ENCODE peak calls at places on chromosomes 16 and 17, in ten cellular contexts. H is left ventricle myocardium inferior; Z is OCI-LY7; D is effector memory CD4-positive, alpha-beta T cell; U is lower lobe of right lung; B is body of pancreas; Y is thoracic aorta; V is spleen; T is cardiac muscle cell; R is CD8-positive, alpha-beta T cell. P is an unnamed sample. For H3K4me1, the result is how much of the 10 kb centered on the place peaks cover.

GRCh38 chr17:28599311-28600184 is 723 bp upstream of the SPAG5 start:
- DNase-seq in H (peak), R (peak), U (peak), T (no peak), B (peak), Z (peak), V (peak), Y (peak), D (peak), P (peak)

GRCh38 chr16:3950343-3951193 is 70.1 kb upstream of the CREBBP start:
- DNase-seq in H (peak), D (no peak), U (peak), V (no peak), B (peak), R (no peak), Y (peak), T (no peak), Z (no peak), P (peak)

GRCh38 chr17:39665642-39666221 is 583 bp downstream of the TCAP start:
- DNase-seq in R (no peak), U (no peak), V (peak), Z (no peak), D (no peak), H (no peak), T (no peak), Y (no peak), B (no peak), P (no peak)

GRCh38 chr17:82088838-82089722 is 9.0 kb downstream of the FASN start:
- DNase-seq in V (no peak), B (no peak), T (no peak), Z (no peak), R (no peak), Y (no peak), H (peak), D (no peak), U (no peak), P (no peak)

GRCh38 chr16:89556750-89557149 is 3.7 kb upstream of the RPL13 start:
- DNase-seq in R (no peak), T (no peak), Y (no peak), U (no peak), Z (no peak), H (no peak), B (no peak), D (no peak), V (no peak), P (no peak)

GRCh38 chr16:424623-425081 is 797 bp upstream of the RAB11FIP3 start:
- DNase-seq in R (no peak), V (no peak), D (no peak), Z (no peak), H (peak), Y (no peak), B (peak), U (peak), T (no peak), P (no peak)

GRCh38 chr17:21300601-21301571 is 16.4 kb downstream of the MAP2K3 start:
- DNase-seq in T (no peak), R (no peak), V (no peak), U (peak), H (no peak), Y (no peak), D (no peak), Z (no peak), B (no peak), P (no peak)

GRCh38 chr17:32590974-32591373 is 104.2 kb downstream of the CDK5R1 start:
- DNase-seq in V (no peak), T (no peak), U (no peak), Z (no peak), D (no peak), B (no peak), R (no peak), Y (no peak), H (no peak), P (no peak)

GRCh38 chr17:75048396-75048933 is 1.4 kb downstream of the KCTD2 start:
- DNase-seq in R (no peak), V (no peak), Y (peak), B (peak), H (no peak), U (no peak), T (no peak), D (no peak), Z (no peak), P (no peak)

GRCh38 chr16:50390914-50391700 is 22.3 kb upstream of the BRD7 start:
- DNase-seq in Y (no peak), D (no peak), V (no peak), H (no peak), Z (no peak), B (no peak), T (peak), U (no peak), R (no peak), P (no peak)

GRCh38 chr16:57601801-57602478 is 26.5 kb upstream of the ADGRG1 start:
- DNase-seq in Y (no peak), B (no peak), R (no peak), T (no peak), D (no peak), Z (no peak), V (no peak), U (no peak), H (no peak), P (no peak)
- H3K4me1 ChIP-seq in Y (under half), B (half or more), R (under half), T (under half), D (under half), Z (under half), V (under half), U (under half), H (under half), P (under half)

DNA sequence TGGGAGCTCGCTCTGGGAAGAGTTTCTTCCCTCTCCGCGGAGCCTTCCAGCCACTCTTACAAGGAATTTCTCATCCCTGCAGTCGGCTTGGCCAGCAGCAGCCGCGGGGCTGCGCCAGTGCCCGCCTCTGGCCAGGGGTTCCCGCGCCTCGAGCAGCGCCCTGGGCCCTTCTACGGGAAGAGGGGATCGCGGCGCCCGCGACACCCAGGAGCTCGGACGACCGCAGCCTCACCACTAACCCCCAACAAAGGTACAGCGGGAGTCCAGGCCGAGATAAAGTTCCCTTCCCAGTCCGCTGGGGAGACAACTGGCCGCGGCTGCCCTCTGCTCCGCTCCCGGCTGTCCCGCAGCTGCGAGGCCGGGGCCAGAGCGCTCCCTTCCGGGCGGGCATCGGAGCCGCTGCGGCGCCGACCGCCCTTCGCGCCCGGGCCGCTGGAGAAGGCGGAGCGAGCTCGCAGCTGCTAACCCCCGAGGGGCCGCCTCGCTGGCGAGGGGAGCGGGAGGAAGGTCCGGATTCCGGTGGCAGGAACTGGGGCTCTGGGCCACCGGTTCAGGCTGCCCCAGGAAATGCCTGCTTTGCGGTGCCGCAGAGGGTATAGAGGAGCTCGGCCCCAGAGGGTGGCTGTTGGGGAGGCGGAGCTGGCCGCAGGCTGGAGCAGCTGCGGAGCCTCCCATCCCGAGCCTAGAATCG is 3.6 kb upstream of the HS3ST3B1 start:
- DNase-seq in V (peak), Y (no peak), H (peak), U (peak), Z (no peak), D (peak), R (no peak), T (peak), B (peak), P (peak)
- H3K4me1 ChIP-seq in V (half or more), Y (under half), H (half or more), U (under half), Z (under half), D (under half), R (under half), T (under half), B (half or more), P (under half)

GRCh38 chr16:10743227-10743609 is 424 bp upstream of the NUBP1 start:
- DNase-seq in V (no peak), H (no peak), R (no peak), U (no peak), Z (no peak), D (no peak), T (no peak), B (no peak), Y (no peak), P (no peak)

GRCh38 chr16:10738231-10739077 is 5.2 kb upstream of the NUBP1 start:
- DNase-seq in Z (peak), U (peak), B (peak), V (peak), R (no peak), H (peak), Y (peak), D (peak), T (no peak), P (peak)

GRCh38 chr16:10741844-10742243 is 1.8 kb upstream of the NUBP1 start:
- DNase-seq in B (peak), T (no peak), D (no peak), U (no peak), R (no peak), V (no peak), Y (no peak), Z (no peak), H (peak), P (no peak)

GRCh38 chr16:10740845-10741208 is 2.8 kb upstream of the NUBP1 start:
- DNase-seq in T (no peak), Z (no peak), R (no peak), U (no peak), B (no peak), Y (no peak), V (no peak), H (no peak), D (no peak), P (no peak)

GRCh38 chr16:10740000-10740844 is 3.4 kb upstream of the NUBP1 start:
- DNase-seq in T (no peak), Z (no peak), B (peak), D (no peak), R (no peak), V (no peak), U (no peak), Y (no peak), H (no peak), P (no peak)
- H3K4me1 ChIP-seq in T (under half), Z (half or more), B (half or more), D (under half), R (under half), V (under half), U (under half), Y (under half), H (under half), P (under half)

DNA sequence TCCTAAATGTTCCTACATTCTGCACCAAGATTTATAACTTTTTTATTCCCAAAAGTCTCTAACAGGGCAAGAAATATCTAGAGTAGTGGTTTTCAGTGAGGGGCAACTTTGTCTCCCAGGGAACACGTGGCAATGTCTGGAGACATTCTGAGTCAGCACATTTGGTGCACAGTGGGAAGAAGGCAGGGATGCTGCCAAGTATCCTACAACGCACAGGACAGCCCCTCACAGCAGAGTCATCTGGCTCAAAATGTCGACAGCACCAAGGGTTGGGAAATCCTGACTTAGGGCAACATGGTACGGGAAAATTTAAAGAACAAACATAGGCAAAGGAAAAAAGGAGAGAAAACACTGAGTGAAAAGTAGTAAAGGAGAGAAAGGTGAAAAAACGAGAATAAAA is 61.8 kb downstream of the SMG6 start:
- DNase-seq in H (no peak), R (no peak), U (no peak), Y (no peak), D (no peak), V (no peak), Z (no peak), T (no peak), B (no peak), P (no peak)
- H3K4me1 ChIP-seq in H (under half), R (under half), U (under half), Y (under half), D (under half), V (half or more), Z (under half), T (under half), B (under half), P (under half)